ENCODE peak calls at places on chromosomes 3 and 15, in five cellular contexts. Y, R, E, G and L are unnamed samples.
A peak's percentile ranks its signal among the peaks of the same experiment; 100 is the strongest.

GRCh38 chr15:63968122-63968524 is 78.2 kb downstream of the DAPK2 start:
- DNase-seq in G (no peak), E (no peak), R (no peak), Y (no peak), L (no peak)

GRCh38 chr3:108822167-108822897 is at the start of gene TRAT1:
- DNase-seq in G (no peak), E (no peak), Y (no peak), R (no peak), L (no peak)

GRCh38 chr15:43939070-43939469 is 112.3 kb downstream of the WDR76 start:
- DNase-seq in Y (peak; percentile 43), G (no peak), E (peak; percentile 42), R (no peak), L (no peak)

GRCh38 chr3:182644013-182644412 is 149.3 kb upstream of the ATP11B start:
- DNase-seq in R (no peak), Y (no peak), E (no peak), G (no peak), L (no peak)

GRCh38 chr3:28791713-28792255 is 443.2 kb upstream of the AZI2 start:
- DNase-seq in R (no peak), Y (no peak), G (no peak), E (no peak), L (no peak)

GRCh38 chr3:154862265-154862664 is 217.9 kb upstream of the MME start:
- DNase-seq in Y (peak; percentile 56), G (no peak), R (no peak), E (no peak), L (no peak)

GRCh38 chr15:47997712-47998111 is 123.1 kb upstream of the SLC24A5 start:
- DNase-seq in Y (no peak), R (no peak), G (no peak), E (no peak), L (no peak)

GRCh38 chr3:50415066-50415465 is 55.7 kb upstream of the TMEM115 start:
- DNase-seq in E (no peak), R (no peak), Y (no peak), G (no peak), L (no peak)

GRCh38 chr3:188824596-188824995 is 347.2 kb upstream of the TPRG1 start:
- DNase-seq in Y (no peak), R (no peak), G (no peak), E (no peak), L (no peak)

GRCh38 chr3:136512391-136512790 is 239.8 kb downstream of the STAG1 start:
- DNase-seq in Y (no peak), E (no peak), G (no peak), R (no peak), L (no peak)

GRCh38 chr3:156131241-156131640 is 10.9 kb downstream of the KCNAB1 start:
- DNase-seq in G (no peak), R (no peak), Y (no peak), E (no peak), L (no peak)

GRCh38 chr3:48595526-48596121 is 495 bp upstream of the COL7A1 start:
- DNase-seq in R (no peak), Y (peak; percentile 96), G (no peak), E (peak; percentile 67), L (no peak)

GRCh38 chr15:26325495-26325894 is 447.4 kb downstream of the GABRB3 start:
- DNase-seq in E (no peak), G (no peak), Y (no peak), R (no peak), L (no peak)

GRCh38 chr15:57610130-57610529 is 18.4 kb downstream of the MYZAP start:
- DNase-seq in G (no peak), Y (peak; percentile 98), R (no peak), E (peak; percentile 31), L (no peak)

GRCh38 chr3:126378341-126378751 is 16.4 kb upstream of the CFAP100 start:
- DNase-seq in R (no peak), Y (no peak), G (no peak), E (no peak), L (no peak)

GRCh38 chr3:43766672-43767465 is 76.1 kb downstream of the ABHD5 start:
- DNase-seq in G (no peak), E (peak; percentile 39), Y (peak; percentile 83), R (no peak), L (no peak)

GRCh38 chr3:122777563-122777962 is 16.1 kb downstream of the HSPBAP1 start:
- DNase-seq in G (no peak), Y (no peak), E (no peak), R (no peak), L (no peak)

GRCh38 chr15:94804613-94805012 is 573.3 kb downstream of the MCTP2 start:
- DNase-seq in Y (no peak), R (no peak), E (no peak), G (no peak), L (no peak)

GRCh38 chr3:152657002-152657400 is 177.9 kb upstream of the P2RY1 start:
- DNase-seq in Y (no peak), R (no peak), E (no peak), G (no peak), L (no peak)

GRCh38 chr3:41364736-41365135 is 165.4 kb downstream of the CTNNB1 start:
- DNase-seq in E (no peak), Y (no peak), R (no peak), G (no peak), L (no peak)

GRCh38 chr3:158863247-158863646 is 61.4 kb downstream of the MFSD1 start:
- DNase-seq in R (no peak), E (no peak), G (no peak), Y (no peak), L (no peak)

GRCh38 chr3:140370686-140371085 is 307.2 kb upstream of the TRIM42 start:
- DNase-seq in Y (no peak), G (no peak), E (no peak), R (no peak), L (no peak)

GRCh38 chr3:37990527-37990926 is at the start of gene VILL:
- DNase-seq in R (no peak), E (no peak), G (peak; percentile 7), Y (no peak), L (no peak)

GRCh38 chr15:68797589-68798377 is 22.9 kb downstream of the ANP32A start:
- DNase-seq in G (no peak), E (no peak), Y (no peak), R (no peak), L (no peak)